ENCODE peak calls at places on chromosome 22, in ten cellular contexts. P, J, W, E, I, K, T, C, F and D are unnamed samples.

GRCh38 chr22:32697331-32697995 is 104.0 kb upstream of the TIMP3 start:
- DNase-seq in F (no peak), I (no peak), W (peak; percentile 24), J (no peak), C (no peak), K (no peak), P (no peak), E (no peak), T (no peak), D (no peak)

GRCh38 chr22:29096736-29097669 is 24.2 kb downstream of the KREMEN1 start:
- DNase-seq in P (no peak), K (peak; percentile 24), C (no peak), I (no peak), F (peak; percentile 30), W (no peak), T (no peak), E (peak; percentile 77), J (no peak), D (no peak)

GRCh38 chr22:36544107-36544620 is 15.2 kb upstream of the EIF3D start:
- DNase-seq in W (peak; percentile 51), C (no peak), T (peak; percentile 95), P (no peak), J (no peak), F (peak; percentile 74), K (no peak), I (no peak), E (no peak), D (peak; percentile 70)

GRCh38 chr22:17866621-17867020 is 92.4 kb upstream of the BID start:
- DNase-seq in F (no peak), K (no peak), W (no peak), E (no peak), I (no peak), J (no peak), T (no peak), P (no peak), C (no peak), D (no peak)

GRCh38 chr22:24578355-24579241 is 14.3 kb downstream of the LRRC75B start:
- DNase-seq in K (no peak), F (peak; percentile 20), T (peak; percentile 28), J (no peak), W (no peak), C (no peak), I (no peak), E (no peak), P (no peak), D (no peak)

GRCh38 chr22:43811777-43812148 is 342 bp downstream of the EFCAB6 start:
- DNase-seq in W (peak; percentile 47), J (no peak), F (peak; percentile 61), C (no peak), E (peak; percentile 69), P (no peak), T (peak; percentile 81), I (no peak), K (no peak), D (peak; percentile 56)

GRCh38 chr22:31241200-31241599 is 29.1 kb downstream of the LIMK2 start:
- DNase-seq in T (peak; percentile 52), E (peak; percentile 31), C (no peak), F (peak; percentile 26), I (no peak), P (no peak), W (no peak), K (no peak), J (no peak), D (peak; percentile 49)

GRCh38 chr22:22520667-22521602 is 865 bp upstream of the ZNF280A start:
- DNase-seq in C (no peak), K (no peak), P (no peak), E (no peak), F (peak; percentile 19), T (no peak), I (no peak), J (peak; percentile 12), W (peak; percentile 18), D (no peak)

GRCh38 chr22:44448271-44448780 is 49.7 kb downstream of the RTL6 start:
- DNase-seq in C (peak; percentile 88), W (peak; percentile 97), K (peak; percentile 67), F (peak; percentile 94), P (no peak), I (no peak), J (no peak), T (peak; percentile 98), E (peak; percentile 97), D (peak; percentile 90)

GRCh38 chr22:44127353-44127752 is 53.4 kb upstream of the PARVG start:
- DNase-seq in T (peak; percentile 17), P (no peak), I (no peak), C (no peak), J (no peak), K (peak; percentile 41), F (no peak), E (no peak), W (peak; percentile 80), D (no peak)

GRCh38 chr22:23313791-23314567 is 133.7 kb downstream of the BCR start:
- DNase-seq in T (no peak), W (no peak), P (no peak), F (no peak), K (no peak), J (no peak), C (no peak), E (no peak), I (no peak), D (no peak)

GRCh38 chr22:17920145-17920605 is 104.2 kb downstream of the MICAL3 start:
- DNase-seq in I (no peak), E (no peak), P (no peak), K (peak; percentile 86), J (no peak), T (no peak), W (peak; percentile 66), F (peak; percentile 62), C (no peak), D (peak; percentile 52)

GRCh38 chr22:24965822-24966626 is 13.5 kb downstream of the KIAA1671 start:
- DNase-seq in W (no peak), T (no peak), C (peak; percentile 94), E (no peak), J (no peak), P (peak; percentile 95), F (no peak), K (no peak), I (no peak), D (no peak)

GRCh38 chr22:50581950-50582561 is 593 bp downstream of the CHKB start:
- DNase-seq in K (no peak), W (no peak), C (no peak), T (peak; percentile 55), J (peak; percentile 55), I (no peak), E (peak; percentile 29), P (no peak), F (no peak), D (peak; percentile 13)

GRCh38 chr22:20298110-20298802 is 21.6 kb downstream of the DGCR6L start:
- DNase-seq in K (no peak), I (no peak), T (no peak), E (no peak), J (no peak), W (no peak), P (no peak), C (no peak), F (no peak), D (no peak)
- H3K4me3 ChIP-seq in K (peak overlapping the region; percentile 60), I (peak overlapping the region; percentile 40), T (no peak overlapping the region), E (no peak overlapping the region), J (no peak overlapping the region), W (peak overlapping the region; percentile 54), P (no peak overlapping the region), C (no peak overlapping the region), F (no peak overlapping the region), D (no peak overlapping the region)

GRCh38 chr22:46826438-46826837 is 64.0 kb downstream of the TBC1D22A start:
- DNase-seq in C (no peak), P (no peak), W (no peak), K (no peak), J (no peak), F (no peak), I (no peak), T (no peak), E (no peak), D (no peak)
- H3K4me1 ChIP-seq in C (peaks cover 37% of the 10 kb centered on the region), P (no peaks in the 10 kb centered on the region), W (no peaks in the 10 kb centered on the region), K (peaks cover 32% of the 10 kb centered on the region), J (no peaks in the 10 kb centered on the region), F (peaks cover 26% of the 10 kb centered on the region), I (peaks cover 14% of the 10 kb centered on the region), T (peaks cover 30% of the 10 kb centered on the region), E (peaks cover 25% of the 10 kb centered on the region), D (peaks cover 21% of the 10 kb centered on the region)

DNA sequence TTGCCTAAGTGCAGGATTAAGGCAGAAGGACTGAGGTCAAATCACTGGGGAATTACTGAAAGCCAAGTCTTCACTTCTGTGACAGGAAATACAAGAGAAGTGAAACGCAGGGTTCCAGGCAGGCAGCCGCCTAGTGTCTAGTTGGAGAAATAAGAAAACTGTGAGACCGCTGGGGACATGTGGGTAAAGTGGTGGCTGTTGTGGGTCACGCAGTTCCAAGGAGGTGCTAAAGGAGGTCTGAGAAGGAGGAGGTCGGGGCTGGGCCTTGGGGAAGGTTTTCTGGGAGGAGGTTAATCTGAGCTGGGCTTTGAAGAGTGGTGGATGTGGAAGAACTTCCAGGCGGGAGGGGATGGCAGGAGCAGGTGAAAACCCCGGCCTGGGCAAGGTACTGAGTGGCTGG is 11.2 kb downstream of the MCM5 start:
- DNase-seq in K (peak; percentile 23), F (no peak), T (no peak), I (no peak), P (no peak), W (no peak), E (no peak), C (no peak), J (peak; percentile 87), D (no peak)
- H3K4me3 ChIP-seq in K (no peak overlapping the region), F (no peak overlapping the region), T (no peak overlapping the region), I (no peak overlapping the region), P (no peak overlapping the region), W (no peak overlapping the region), E (no peak overlapping the region), C (no peak overlapping the region), J (peak overlapping the region; percentile 50), D (no peak overlapping the region)

GRCh38 chr22:35209203-35209602 is 48.1 kb upstream of the HMGXB4 start:
- DNase-seq in J (no peak), F (no peak), E (no peak), T (no peak), W (no peak), P (no peak), C (no peak), I (no peak), K (no peak), D (no peak)

GRCh38 chr22:35214968-35215367 is 42.3 kb upstream of the HMGXB4 start:
- DNase-seq in E (no peak), C (no peak), P (no peak), K (no peak), T (no peak), F (no peak), J (no peak), W (no peak), I (no peak), D (no peak)

GRCh38 chr22:35215993-35216392 is 41.3 kb upstream of the HMGXB4 start:
- DNase-seq in I (no peak), T (no peak), K (no peak), E (no peak), F (no peak), J (no peak), W (no peak), C (no peak), P (no peak), D (no peak)

GRCh38 chr22:35212996-35213395 is 44.3 kb upstream of the HMGXB4 start:
- DNase-seq in J (no peak), F (no peak), K (no peak), E (no peak), T (no peak), C (no peak), P (no peak), I (no peak), W (no peak), D (no peak)

DNA sequence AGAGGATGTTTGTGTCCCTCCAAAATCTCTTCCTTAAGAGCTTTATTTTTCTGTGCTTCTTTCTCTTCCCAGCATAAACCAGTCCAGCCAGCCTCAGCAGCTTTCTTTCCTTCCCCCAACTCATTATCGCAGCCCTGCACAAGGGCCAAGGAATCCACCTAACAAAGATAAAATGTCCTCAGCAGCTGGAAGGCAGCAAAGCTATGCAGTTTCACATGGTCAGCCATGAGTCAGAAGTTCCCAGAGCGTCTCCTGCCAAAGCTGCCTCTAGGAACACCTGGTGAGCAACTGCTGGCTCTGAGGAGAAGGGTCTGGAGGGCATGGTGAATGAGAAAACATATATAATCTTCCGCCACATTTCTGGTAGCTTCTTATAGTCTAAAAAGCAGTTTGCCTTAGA is 45.3 kb upstream of the HMGXB4 start:
- DNase-seq in W (peak; percentile 70), E (peak; percentile 16), C (no peak), J (no peak), T (peak; percentile 14), F (peak; percentile 65), K (no peak), I (no peak), P (no peak), D (no peak)
- H3K4me1 ChIP-seq in W (no peaks in the 10 kb centered on the region), E (no peaks in the 10 kb centered on the region), C (no peaks in the 10 kb centered on the region), J (no peaks in the 10 kb centered on the region), T (no peaks in the 10 kb centered on the region), F (no peaks in the 10 kb centered on the region), K (no peaks in the 10 kb centered on the region), I (peaks cover 2% of the 10 kb centered on the region), P (no peaks in the 10 kb centered on the region), D (no peaks in the 10 kb centered on the region)